ENCODE peak calls at places on chromosomes 16 and 17, in six cellular contexts. N, B, W, M, I and C are unnamed samples.

GRCh38 chr16:85781685-85782370 is 17.5 kb downstream of the EMC8 start:
- DNase-seq in W (peak), I (peak), B (no peak), N (peak), M (no peak), C (no peak)

GRCh38 chr17:21286066-21286770 is 1.7 kb downstream of the MAP2K3 start:
- DNase-seq in B (peak), N (peak), M (peak), W (peak), I (peak), C (no peak)

GRCh38 chr17:65618516-65618915 is 57.1 kb upstream of the AXIN2 start:
- DNase-seq in M (no peak), W (no peak), N (peak), B (no peak), I (no peak), C (no peak)

GRCh38 chr16:29025218-29025617 is 40.4 kb downstream of the LAT start:
- DNase-seq in W (no peak), M (no peak), I (no peak), N (no peak), B (no peak), C (no peak)

GRCh38 chr17:33403194-33403593 is 110.1 kb upstream of the ASIC2 start:
- DNase-seq in W (no peak), M (no peak), N (no peak), B (no peak), I (no peak), C (no peak)

GRCh38 chr16:75029854-75030253 is 31.0 kb downstream of the ZNRF1 start:
- DNase-seq in M (no peak), N (peak), B (peak), W (no peak), I (no peak), C (no peak)

GRCh38 chr17:16516594-16517018 is 24.6 kb upstream of the LRRC75A start:
- DNase-seq in W (no peak), I (no peak), N (peak), M (no peak), B (peak), C (no peak)

GRCh38 chr16:86372193-86372592 is 138.1 kb upstream of the FOXF1 start:
- DNase-seq in W (no peak), I (no peak), B (no peak), N (no peak), M (no peak), C (no peak)

DNA sequence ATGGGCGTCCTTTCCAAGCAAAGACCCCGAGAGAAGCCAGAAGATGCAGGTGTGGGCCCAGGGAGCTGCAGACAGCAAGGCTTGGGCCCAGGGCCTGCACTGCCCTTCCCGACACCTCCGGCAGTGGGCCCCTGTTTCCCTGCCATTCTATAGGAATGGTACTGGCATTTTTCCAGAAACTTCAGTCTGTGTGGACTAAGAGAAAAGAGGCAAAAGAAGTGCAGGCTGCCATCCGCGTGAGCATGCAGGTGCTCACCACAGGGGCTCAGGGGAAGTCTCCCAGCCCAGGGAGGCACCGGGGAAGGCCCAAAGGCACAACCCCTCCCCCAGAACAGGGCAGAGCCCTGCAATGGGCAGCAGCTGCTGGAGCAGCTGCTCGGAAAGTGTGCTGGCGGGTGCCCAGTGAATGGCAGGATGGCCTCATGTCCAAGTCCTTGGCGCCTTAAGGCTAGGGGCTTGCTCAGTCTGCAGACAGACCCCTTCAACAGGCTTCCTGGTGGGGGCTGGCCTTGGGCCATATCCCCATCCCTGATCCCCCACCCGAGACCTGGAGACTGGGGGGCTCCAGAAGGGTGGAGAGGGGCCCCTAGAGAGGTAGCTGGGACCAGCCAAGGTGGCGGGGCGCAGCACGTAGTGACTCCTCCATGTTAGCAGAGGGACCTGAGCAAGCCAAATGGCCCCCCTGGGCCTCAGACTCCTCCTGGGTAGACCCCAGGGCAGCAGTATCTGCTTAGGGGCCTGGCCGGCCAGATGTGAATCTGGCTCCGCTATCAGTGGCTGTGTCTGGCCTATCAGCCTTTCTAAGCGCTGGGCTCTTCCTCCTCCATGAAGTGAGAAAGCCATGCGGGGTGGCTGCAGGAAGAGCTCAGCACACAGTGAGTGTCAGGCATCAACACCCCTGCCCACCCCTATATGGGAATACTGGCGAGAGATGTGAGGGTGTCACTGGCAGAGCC is 6.7 kb upstream of the TPPP3 start:
- DNase-seq in I (no peak), W (peak), B (no peak), N (no peak), M (no peak), C (no peak)
- TF ChIP-seq CTCF in I (no peak), W (no peak), B (peak), N (no peak), M (no peak), C (no peak)

GRCh38 chr17:2122641-2123302 is 67.9 kb downstream of the HIC1 start:
- DNase-seq in B (no peak), I (peak), N (peak), W (peak), M (peak), C (no peak)
- TF ChIP-seq CTCF in B (peak), I (no peak), N (peak), W (peak), M (no peak), C (no peak)

GRCh38 chr17:13941781-13942180 is 127.5 kb upstream of the COX10 start:
- DNase-seq in N (no peak), W (no peak), I (no peak), B (no peak), M (no peak), C (no peak)

GRCh38 chr17:13939222-13939621 is 130.1 kb upstream of the COX10 start:
- DNase-seq in B (no peak), W (no peak), I (no peak), N (no peak), M (no peak), C (no peak)

GRCh38 chr17:13943859-13944258 is 125.4 kb upstream of the COX10 start:
- DNase-seq in B (no peak), W (no peak), I (no peak), M (no peak), N (no peak), C (no peak)

DNA sequence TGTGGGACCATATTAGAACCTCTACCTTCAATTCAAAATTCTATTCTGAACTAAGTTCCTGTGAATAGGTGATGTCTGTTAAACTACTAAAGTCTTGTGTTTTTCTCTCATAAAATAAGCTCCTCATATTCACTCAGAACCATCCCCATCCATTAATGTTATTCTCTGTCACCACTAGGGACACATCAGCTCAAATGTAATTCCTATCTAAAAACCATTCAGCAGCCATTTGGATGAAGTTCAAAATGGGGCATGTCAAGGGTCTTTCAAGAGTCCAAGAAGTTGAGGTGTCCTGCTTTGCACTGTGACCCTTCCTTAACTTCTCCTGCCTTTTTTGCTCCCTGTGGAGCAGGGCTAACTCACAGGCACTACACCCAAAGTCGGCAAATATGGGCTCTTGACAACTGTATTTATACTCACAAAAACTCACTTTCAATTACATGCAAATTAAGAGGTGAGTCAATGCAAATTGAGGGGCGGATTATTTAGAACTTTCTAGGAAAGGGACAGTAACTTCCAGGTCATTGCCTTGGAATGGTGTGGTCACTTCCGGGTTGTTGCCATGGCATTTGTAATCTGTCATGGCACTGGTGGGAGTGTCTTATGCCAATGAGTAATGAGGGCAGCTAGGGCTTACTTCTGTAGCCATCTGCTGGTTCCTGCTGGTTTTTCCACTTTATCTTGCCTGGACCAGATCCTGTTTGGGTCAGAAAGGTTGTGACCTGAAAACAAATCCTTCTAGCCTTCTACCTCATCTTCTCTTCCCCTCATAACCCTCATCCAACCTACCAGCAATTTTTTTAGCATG is 128.2 kb upstream of the COX10 start:
- DNase-seq in I (no peak), N (peak), W (no peak), B (peak), M (no peak), C (no peak)
- TF ChIP-seq CTCF in I (no peak), N (no peak), W (no peak), B (peak), M (no peak), C (no peak)

GRCh38 chr16:89700649-89701424 is 668 bp downstream of the SPATA2L start:
- DNase-seq in W (peak), N (peak), M (peak), B (no peak), I (peak), C (no peak)
- TF ChIP-seq CTCF in W (peak), N (no peak), M (no peak), B (peak), I (no peak), C (no peak)

GRCh38 chr17:57868007-57868774 is 18.3 kb upstream of the MRPS23 start:
- DNase-seq in B (peak), W (peak), M (no peak), N (peak), I (peak), C (no peak)
- TF ChIP-seq CTCF in B (peak), W (peak), M (peak), N (peak), I (peak), C (no peak)

GRCh38 chr17:39823407-39824054 is 40.6 kb downstream of the IKZF3 start:
- DNase-seq in B (no peak), I (no peak), N (no peak), M (no peak), W (no peak), C (no peak)

GRCh38 chr17:39818282-39819000 is 45.7 kb downstream of the IKZF3 start:
- DNase-seq in I (no peak), M (no peak), N (no peak), W (no peak), B (no peak), C (no peak)

GRCh38 chr17:39820987-39821386 is 43.1 kb downstream of the IKZF3 start:
- DNase-seq in I (no peak), M (no peak), B (no peak), N (no peak), W (no peak), C (no peak)

GRCh38 chr17:39822051-39822450 is 42.1 kb downstream of the IKZF3 start:
- DNase-seq in W (no peak), N (no peak), B (no peak), I (no peak), M (no peak), C (no peak)

DNA sequence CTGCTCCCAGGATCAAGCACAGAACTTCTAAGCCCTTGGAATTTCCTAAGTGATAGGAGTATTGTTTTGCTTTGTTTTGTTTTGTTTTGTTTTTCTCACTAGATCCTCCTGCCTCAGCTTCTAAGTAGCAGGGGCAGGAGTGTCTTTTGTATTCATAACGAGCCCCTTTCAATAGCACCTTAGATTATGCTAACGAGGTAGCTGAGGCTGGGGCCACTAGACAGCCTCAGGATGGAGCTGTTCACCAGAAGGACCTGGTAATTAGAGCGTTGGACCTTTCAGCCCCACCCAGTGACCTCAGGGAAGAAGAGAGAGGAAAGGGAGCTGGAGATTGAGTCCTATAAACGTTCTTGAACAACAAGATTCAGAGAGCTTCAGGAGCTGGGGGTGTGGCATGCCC is 43.6 kb downstream of the IKZF3 start:
- DNase-seq in B (no peak), I (no peak), M (no peak), N (no peak), W (no peak), C (no peak)
- TF ChIP-seq CTCF in B (no peak), I (no peak), M (no peak), N (no peak), W (no peak), C (no peak)